ENCODE peak calls at places on chromosomes 11 and 22, in seven cellular contexts. One of them, this sample, is unnamed.

GRCh38 chr11:76159983-76160661 is 46.2 kb downstream of the WNT11 start:
- DNase-seq in ELR: no peak
- DNase-seq in stimulated activated CD8-positive, alpha-beta memory T cell treated with anti-CD3 and anti-CD28 coated beads, Interleukin-15, amount 100 ng/mL, for 48 hours: no peak
- DNase-seq in GM23248: no peak
- DNase-seq in Calu3: no peak
- DNase-seq in left ventricle myocardium superior: peak
- DNase-seq in caudate nucleus: no peak
- DNase-seq in this sample: no peak

GRCh38 chr11:134423106-134423505 is 11.1 kb upstream of the B3GAT1 start:
- DNase-seq in ELR: no peak
- DNase-seq in stimulated activated CD8-positive, alpha-beta memory T cell treated with anti-CD3 and anti-CD28 coated beads, Interleukin-15, amount 100 ng/mL, for 48 hours: no peak
- DNase-seq in GM23248: no peak
- DNase-seq in Calu3: no peak
- DNase-seq in left ventricle myocardium superior: no peak
- DNase-seq in caudate nucleus: no peak
- DNase-seq in this sample: no peak

GRCh38 chr11:130527648-130528300 is 79.3 kb downstream of the ADAMTS15 start:
- DNase-seq in ELR: peak
- DNase-seq in stimulated activated CD8-positive, alpha-beta memory T cell treated with anti-CD3 and anti-CD28 coated beads, Interleukin-15, amount 100 ng/mL, for 48 hours: no peak
- DNase-seq in GM23248: no peak
- DNase-seq in Calu3: no peak
- DNase-seq in left ventricle myocardium superior: peak
- DNase-seq in caudate nucleus: no peak
- DNase-seq in this sample: no peak

GRCh38 chr11:122235615-122236014 is 119.6 kb upstream of the BLID start:
- DNase-seq in ELR: peak
- DNase-seq in stimulated activated CD8-positive, alpha-beta memory T cell treated with anti-CD3 and anti-CD28 coated beads, Interleukin-15, amount 100 ng/mL, for 48 hours: no peak
- DNase-seq in GM23248: peak
- DNase-seq in Calu3: no peak
- DNase-seq in left ventricle myocardium superior: peak
- DNase-seq in caudate nucleus: no peak
- DNase-seq in this sample: no peak

GRCh38 chr22:43796567-43796966 is 15.5 kb downstream of the EFCAB6 start:
- DNase-seq in ELR: peak
- DNase-seq in stimulated activated CD8-positive, alpha-beta memory T cell treated with anti-CD3 and anti-CD28 coated beads, Interleukin-15, amount 100 ng/mL, for 48 hours: no peak
- DNase-seq in GM23248: peak
- DNase-seq in Calu3: no peak
- DNase-seq in left ventricle myocardium superior: no peak
- DNase-seq in caudate nucleus: peak
- DNase-seq in this sample: no peak

GRCh38 chr22:38706101-38706884 is 549 bp downstream of the GTPBP1 start:
- DNase-seq in ELR: peak
- DNase-seq in stimulated activated CD8-positive, alpha-beta memory T cell treated with anti-CD3 and anti-CD28 coated beads, Interleukin-15, amount 100 ng/mL, for 48 hours: peak
- DNase-seq in GM23248: peak
- DNase-seq in Calu3: peak
- DNase-seq in left ventricle myocardium superior: peak
- DNase-seq in caudate nucleus: peak
- DNase-seq in this sample: no peak

GRCh38 chr11:119336744-119337469 is 2.6 kb downstream of the RNF26 start:
- DNase-seq in ELR: no peak
- DNase-seq in stimulated activated CD8-positive, alpha-beta memory T cell treated with anti-CD3 and anti-CD28 coated beads, Interleukin-15, amount 100 ng/mL, for 48 hours: no peak
- DNase-seq in GM23248: no peak
- DNase-seq in Calu3: no peak
- DNase-seq in left ventricle myocardium superior: no peak
- DNase-seq in caudate nucleus: no peak
- DNase-seq in this sample: no peak

GRCh38 chr11:133153031-133153430 is 379.3 kb downstream of the OPCML start:
- DNase-seq in ELR: no peak
- DNase-seq in stimulated activated CD8-positive, alpha-beta memory T cell treated with anti-CD3 and anti-CD28 coated beads, Interleukin-15, amount 100 ng/mL, for 48 hours: no peak
- DNase-seq in GM23248: no peak
- DNase-seq in Calu3: no peak
- DNase-seq in left ventricle myocardium superior: no peak
- DNase-seq in caudate nucleus: peak
- DNase-seq in this sample: no peak

GRCh38 chr11:128174465-128175101 is 412.8 kb downstream of the ETS1 start:
- DNase-seq in ELR: peak
- DNase-seq in stimulated activated CD8-positive, alpha-beta memory T cell treated with anti-CD3 and anti-CD28 coated beads, Interleukin-15, amount 100 ng/mL, for 48 hours: no peak
- DNase-seq in GM23248: peak
- DNase-seq in Calu3: no peak
- DNase-seq in left ventricle myocardium superior: no peak
- DNase-seq in caudate nucleus: no peak
- DNase-seq in this sample: no peak

GRCh38 chr11:2305862-2306823 is 4.3 kb downstream of the TSPAN32 start:
- DNase-seq in ELR: peak
- DNase-seq in stimulated activated CD8-positive, alpha-beta memory T cell treated with anti-CD3 and anti-CD28 coated beads, Interleukin-15, amount 100 ng/mL, for 48 hours: no peak
- DNase-seq in GM23248: peak
- DNase-seq in Calu3: no peak
- DNase-seq in left ventricle myocardium superior: peak
- DNase-seq in caudate nucleus: no peak
- DNase-seq in this sample: no peak

GRCh38 chr22:44181033-44181911 is 547 bp downstream of the PARVG start:
- DNase-seq in ELR: no peak
- DNase-seq in stimulated activated CD8-positive, alpha-beta memory T cell treated with anti-CD3 and anti-CD28 coated beads, Interleukin-15, amount 100 ng/mL, for 48 hours: peak
- DNase-seq in GM23248: no peak
- DNase-seq in Calu3: no peak
- DNase-seq in left ventricle myocardium superior: peak
- DNase-seq in caudate nucleus: no peak
- DNase-seq in this sample: no peak